ENCODE peak calls at places on chromosomes 2 and 18, in four cellular contexts. S is AG04450, E is fibroblast of pulmonary artery, N is sigmoid colon. W is an unnamed sample.

GRCh38 chr18:76720683-76721082 is 101.7 kb upstream of the ZNF236 start:
- DNase-seq in S (no peak), E (peak), N (no peak), W (no peak)

GRCh38 chr2:174247474-174248186 is 702 bp downstream of the OLA1 start:
- DNase-seq in S (no peak), E (peak), N (peak), W (peak)

GRCh38 chr2:142307716-142308115 is 176.9 kb upstream of the LRP1B start:
- DNase-seq in S (no peak), E (no peak), N (no peak), W (no peak)

GRCh38 chr18:69813559-69813958 is 134.1 kb downstream of the CD226 start:
- DNase-seq in S (no peak), E (no peak), N (no peak), W (no peak)

GRCh38 chr2:203623104-203623503 is 83.3 kb upstream of the CD28 start:
- DNase-seq in S (peak), E (peak), N (no peak), W (peak)

GRCh38 chr2:56681659-56682396 is 498.0 kb downstream of the CCDC85A start:
- DNase-seq in S (no peak), E (peak), N (no peak), W (no peak)

GRCh38 chr2:153221506-153221905 is 257.1 kb downstream of the RPRM start:
- DNase-seq in S (no peak), E (no peak), N (no peak), W (no peak)

GRCh38 chr2:457792-458430 is 170.0 kb upstream of the ALKAL2 start:
- DNase-seq in S (no peak), E (no peak), N (no peak), W (no peak)

GRCh38 chr2:118197011-118197695 is 108.9 kb downstream of the INSIG2 start:
- DNase-seq in S (no peak), E (peak), N (no peak), W (peak)

GRCh38 chr2:188997276-188997675 is 23.1 kb downstream of the COL3A1 start:
- DNase-seq in S (no peak), E (peak), N (no peak), W (no peak)

GRCh38 chr18:62522178-62522509 is 681 bp upstream of the ZCCHC2 start:
- DNase-seq in S (no peak), E (no peak), N (no peak), W (no peak)

GRCh38 chr2:17441790-17442189 is 76.5 kb downstream of the RAD51AP2 start:
- DNase-seq in S (no peak), E (no peak), N (no peak), W (peak)

GRCh38 chr2:100588071-100588786 is 25.4 kb downstream of the PDCL3 start:
- DNase-seq in S (no peak), E (peak), N (no peak), W (peak)

GRCh38 chr2:196322963-196323810 is 151.8 kb upstream of the STK17B start:
- DNase-seq in S (no peak), E (peak), N (no peak), W (no peak)

GRCh38 chr2:132415256-132416079 is 1.1 kb upstream of the GPR39 start:
- DNase-seq in S (no peak), E (no peak), N (no peak), W (peak)

GRCh38 chr18:21741511-21742322 is 1.1 kb downstream of the MIB1 start:
- DNase-seq in S (no peak), E (peak), N (peak), W (peak)

GRCh38 chr2:100018794-100019193 is 123.6 kb downstream of the AFF3 start:
- DNase-seq in S (peak), E (peak), N (no peak), W (no peak)

GRCh38 chr18:79796531-79797390 is 977 bp upstream of the KCNG2 start:
- DNase-seq in S (no peak), E (peak), N (peak), W (no peak)

GRCh38 chr2:108575132-108575966 is 41.1 kb downstream of the LIMS1 start:
- DNase-seq in S (peak), E (peak), N (no peak), W (peak)

GRCh38 chr18:78494204-78494603 is 485.4 kb upstream of the SALL3 start:
- DNase-seq in S (no peak), E (no peak), N (no peak), W (no peak)

GRCh38 chr2:230899287-230899686 is 25.8 kb downstream of the GPR55 start:
- DNase-seq in S (no peak), E (no peak), N (peak), W (no peak)

GRCh38 chr2:63050186-63050915 is at the start of gene OTX1:
- DNase-seq in S (no peak), E (peak), N (peak), W (peak)

GRCh38 chr2:226515344-226516055 is 284.1 kb downstream of the IRS1 start:
- DNase-seq in S (peak), E (no peak), N (no peak), W (peak)

GRCh38 chr2:124704056-124704644 is 679.1 kb downstream of the CNTNAP5 start:
- DNase-seq in S (no peak), E (no peak), N (no peak), W (no peak)

GRCh38 chr2:233853883-233854240 is 473 bp downstream of the HJURP start:
- DNase-seq in S (no peak), E (no peak), N (no peak), W (no peak)

GRCh38 chr2:208069186-208069585 is 43.9 kb upstream of the PLEKHM3 start:
- DNase-seq in S (no peak), E (no peak), N (no peak), W (no peak)

GRCh38 chr18:36578871-36579270 is 249.9 kb downstream of the TPGS2 start:
- DNase-seq in S (no peak), E (peak), N (no peak), W (no peak)

GRCh38 chr2:108297436-108298141 is 8.9 kb downstream of the SULT1C2 start:
- DNase-seq in S (peak), E (peak), N (no peak), W (peak)

GRCh38 chr2:146952691-146953090 is 892.1 kb upstream of the ACVR2A start:
- DNase-seq in S (no peak), E (no peak), N (no peak), W (no peak)

GRCh38 chr18:74541703-74542555 is 7.6 kb downstream of the CNDP1 start:
- DNase-seq in S (no peak), E (peak), N (no peak), W (peak)

GRCh38 chr2:188892632-188893031 is 81.5 kb upstream of the COL3A1 start:
- DNase-seq in S (peak), E (peak), N (no peak), W (no peak)

GRCh38 chr2:7609556-7610323 is 692.5 kb downstream of the RNF144A start:
- DNase-seq in S (no peak), E (no peak), N (no peak), W (no peak)

GRCh38 chr2:209663666-209664065 is 108.0 kb upstream of the UNC80 start:
- DNase-seq in S (no peak), E (no peak), N (no peak), W (no peak)

GRCh38 chr18:79216176-79216575 is 147.0 kb downstream of the ATP9B start:
- DNase-seq in S (no peak), E (no peak), N (no peak), W (no peak)

GRCh38 chr2:25042321-25043240 is 705 bp downstream of the EFR3B start:
- DNase-seq in S (no peak), E (peak), N (peak), W (peak)

GRCh38 chr2:216341151-216341550 is 31.1 kb downstream of the MARCHF4 start:
- DNase-seq in S (no peak), E (no peak), N (no peak), W (no peak)

GRCh38 chr2:216340280-216340631 is 32.0 kb downstream of the MARCHF4 start:
- DNase-seq in S (no peak), E (no peak), N (no peak), W (no peak)

GRCh38 chr2:216335252-216335651 is 37.0 kb downstream of the MARCHF4 start:
- DNase-seq in S (no peak), E (no peak), N (no peak), W (no peak)

GRCh38 chr2:216343221-216343985 is 28.9 kb downstream of the MARCHF4 start:
- DNase-seq in S (no peak), E (no peak), N (no peak), W (no peak)

DNA sequence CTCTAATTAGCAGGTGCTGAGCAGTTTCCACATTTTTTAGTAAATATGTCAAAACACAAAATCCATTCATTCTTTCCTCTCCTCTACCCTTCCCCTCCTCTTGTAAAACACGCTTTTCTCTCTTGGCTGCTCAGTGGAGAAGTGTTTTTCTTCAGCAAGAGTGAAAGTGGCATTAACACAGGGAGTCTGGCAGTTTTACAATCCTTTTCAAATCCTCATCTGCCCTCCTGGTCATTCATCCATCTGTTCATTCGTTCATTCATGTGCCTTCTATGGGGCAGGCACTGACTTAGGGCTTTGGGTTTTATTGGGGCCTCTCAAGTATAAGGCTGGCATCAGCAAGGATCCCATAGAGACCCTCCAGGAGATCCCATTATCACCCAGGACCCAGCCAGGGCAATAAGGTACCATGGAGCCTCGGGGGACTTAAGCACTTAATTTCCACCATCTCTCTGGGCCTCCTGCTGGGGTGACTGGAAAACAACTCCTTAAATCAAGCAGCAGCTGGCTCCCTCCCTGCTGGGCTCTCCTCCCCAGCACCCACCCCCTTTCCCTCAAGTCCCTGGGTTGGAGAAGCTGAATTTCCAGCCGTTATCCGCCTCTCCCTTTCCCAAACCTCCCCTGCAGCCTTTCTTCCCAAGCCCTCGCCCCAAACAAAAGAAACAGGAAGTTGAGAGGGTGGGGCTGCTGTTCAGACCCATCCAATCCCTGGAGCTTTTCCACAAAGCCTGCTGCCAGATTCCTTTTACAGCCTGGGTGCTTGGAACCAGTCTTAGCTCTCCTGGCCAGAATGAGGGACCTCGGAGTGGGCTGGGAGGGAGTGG is 32.6 kb downstream of the MARCHF4 start:
- DNase-seq in S (peak), E (peak), N (no peak), W (peak)
- TF ChIP-seq CTCF in S (peak), E (peak), N (no peak), W (no peak)

GRCh38 chr2:177164131-177164530 is 48.5 kb upstream of the HNRNPA3 start:
- DNase-seq in S (no peak), E (no peak), N (no peak), W (no peak)

GRCh38 chr2:177164584-177165052 is 48.0 kb upstream of the HNRNPA3 start:
- DNase-seq in S (no peak), E (peak), N (peak), W (peak)

GRCh38 chr2:177165103-177165583 is 47.5 kb upstream of the HNRNPA3 start:
- DNase-seq in S (no peak), E (peak), N (peak), W (no peak)

GRCh38 chr2:177169810-177170514 is 42.6 kb upstream of the HNRNPA3 start:
- DNase-seq in S (no peak), E (no peak), N (no peak), W (peak)

GRCh38 chr2:177165731-177166711 is 46.6 kb upstream of the HNRNPA3 start:
- DNase-seq in S (no peak), E (peak), N (no peak), W (peak)
- H3K4me3 ChIP-seq in S (no peak), E (peak), N (peak), W (no peak)

DNA sequence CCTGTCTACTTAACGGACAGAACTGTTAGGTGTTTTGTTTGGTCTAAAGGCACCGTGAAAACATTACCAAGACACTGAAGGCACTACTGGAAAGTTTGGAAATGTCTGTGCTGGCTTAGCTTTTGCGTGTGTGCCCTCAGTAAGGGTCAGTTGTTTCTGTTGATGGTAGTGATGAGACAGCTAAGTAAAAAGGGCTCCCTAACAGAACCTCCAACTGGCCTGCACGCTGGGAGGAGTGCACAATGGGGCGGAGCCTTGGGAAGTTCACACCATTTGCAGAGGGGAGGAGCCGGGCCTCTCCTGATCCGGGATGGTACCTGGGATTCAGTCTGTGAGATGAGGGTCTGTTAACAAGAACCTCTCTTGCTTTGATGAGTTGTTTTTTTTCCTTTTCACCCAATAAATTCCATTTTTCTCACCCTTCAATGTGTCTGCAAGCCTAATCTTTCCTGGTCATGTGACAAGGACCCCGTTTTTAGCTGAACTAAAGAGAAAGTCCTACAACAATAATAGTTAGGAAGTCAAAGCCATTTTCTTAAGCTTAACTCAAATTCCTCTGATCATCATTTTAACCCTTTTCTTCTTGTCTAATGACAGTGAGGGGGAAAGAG is 368.7 kb downstream of the PARD3B start:
- DNase-seq in S (no peak), E (no peak), N (no peak), W (no peak)
- TF ChIP-seq CTCF in S (no peak), E (no peak), N (no peak), W (no peak)

GRCh38 chr2:181953773-181954537 is 31.7 kb upstream of the PPP1R1C start:
- DNase-seq in S (no peak), E (peak), N (no peak), W (peak)
- H3K4me3 ChIP-seq in S (no peak), E (peak), N (peak), W (no peak)

DNA sequence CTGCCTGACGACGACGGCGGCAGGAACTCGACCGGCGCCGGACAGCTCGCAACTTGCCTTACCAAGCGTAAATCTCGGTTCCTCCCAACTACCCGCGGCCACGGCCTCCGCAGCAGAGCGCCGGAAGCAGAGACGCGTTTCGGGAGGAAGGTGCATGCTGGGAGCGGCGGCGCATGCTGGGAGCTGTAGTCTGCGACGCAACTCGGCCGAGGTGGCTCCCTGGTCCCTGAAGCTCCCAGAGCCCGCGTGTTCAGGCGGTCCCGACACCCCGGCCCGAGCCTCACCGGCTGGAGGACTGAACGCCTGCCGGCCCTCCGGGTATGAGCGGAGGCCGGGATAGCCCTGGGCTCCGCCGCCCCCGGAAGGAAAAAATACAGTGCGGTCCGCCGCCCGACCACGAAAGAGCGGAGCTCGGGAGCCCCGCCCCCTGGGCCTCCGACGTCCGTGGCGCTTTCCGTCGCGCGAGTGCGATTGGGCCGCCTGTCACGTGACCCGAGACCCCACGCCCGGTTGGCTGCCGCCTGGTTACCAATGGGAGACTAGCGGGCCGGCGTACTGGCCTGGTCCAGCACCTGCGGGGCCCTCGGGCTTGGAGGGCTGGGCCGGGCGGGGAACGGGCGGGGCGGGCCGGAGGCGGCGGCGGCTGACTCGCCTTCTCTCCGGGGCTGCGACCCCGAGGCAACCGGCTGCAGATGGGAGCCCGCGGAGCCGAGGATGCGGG is at the start of gene CAPN10:
- DNase-seq in S (peak), E (peak), N (peak), W (peak)
- TF ChIP-seq CTCF in S (no peak), E (no peak), N (no peak), W (no peak)

DNA sequence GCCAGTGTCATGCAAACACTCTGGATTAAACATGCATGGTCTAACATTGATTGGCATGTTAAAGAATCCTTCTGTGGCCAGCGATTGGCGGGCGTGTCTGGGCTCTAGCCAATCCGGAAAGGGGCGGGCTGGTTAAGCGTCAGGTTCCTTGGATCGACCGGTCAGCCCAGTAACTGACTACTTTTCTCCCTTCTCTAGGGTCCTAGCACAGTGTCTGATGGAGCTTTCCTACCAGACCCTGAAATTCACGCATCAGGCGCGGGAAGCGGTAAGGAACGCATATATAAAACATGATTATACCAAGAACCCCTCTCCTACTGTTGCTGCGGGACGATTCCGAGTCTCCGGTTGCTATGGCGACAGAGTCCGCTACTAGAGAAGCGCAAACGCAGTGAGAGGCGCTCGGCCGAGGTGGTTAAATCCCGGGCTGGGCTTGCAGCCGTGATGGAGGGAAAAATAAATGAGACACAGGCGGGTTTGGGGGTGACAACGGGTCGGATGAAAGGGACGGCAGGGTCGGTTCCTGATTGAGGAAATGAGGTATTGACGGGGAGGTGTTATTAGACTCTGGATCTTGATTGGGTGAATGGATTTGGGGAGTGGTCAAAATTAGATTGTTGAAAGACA is 29.4 kb downstream of the KATNAL2 start:
- DNase-seq in S (peak), E (peak), N (peak), W (peak)
- H3K4me3 ChIP-seq in S (peak), E (peak), N (peak), W (peak)

DNA sequence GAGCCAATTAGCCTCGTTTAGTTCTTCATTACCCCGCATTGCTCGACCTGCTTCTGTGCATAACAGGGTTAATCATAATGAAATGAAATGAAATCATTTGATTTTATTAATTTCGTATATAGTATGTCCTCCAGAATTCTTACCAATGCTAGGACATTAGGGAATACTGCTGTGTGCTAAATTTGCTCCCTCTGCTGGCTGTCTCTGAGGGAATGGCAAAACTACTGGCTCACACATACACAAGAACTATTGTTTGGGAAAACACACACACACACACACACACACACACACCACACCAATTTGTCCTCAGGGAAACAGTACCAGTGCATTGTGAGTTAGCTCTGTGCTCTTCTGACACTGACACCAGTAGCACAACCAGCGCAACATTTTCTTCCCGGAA is 273.3 kb upstream of the TCF4 start:
- DNase-seq in S (no peak), E (peak), N (no peak), W (peak)
- TF ChIP-seq CTCF in S (peak), E (peak), N (no peak), W (peak)

GRCh38 chr2:111537078-111537620 is 346.8 kb downstream of the ANAPC1 start:
- DNase-seq in S (no peak), E (no peak), N (no peak), W (no peak)

GRCh38 chr2:111534816-111535803 is 348.9 kb downstream of the ANAPC1 start:
- DNase-seq in S (peak), E (peak), N (peak), W (peak)
- H3K4me3 ChIP-seq in S (no peak), E (no peak), N (no peak), W (no peak)